ENCODE peak calls at places on chromosomes 2 and 18, in eight cellular contexts. C is cardiac muscle cell, G is heart left ventricle, I is fibroblast of lung, E is breast epithelium, A is heart right ventricle, J is tibial artery, V is endothelial cell of umbilical vein. P is an unnamed sample.

GRCh38 chr2:182591774-182592173 is 124.3 kb upstream of the DNAJC10 start:
- DNase-seq in C (no peak), G (no peak), I (no peak), E (no peak), A (no peak), J (no peak), V (no peak), P (no peak)

GRCh38 chr2:130387804-130388203 is 31.9 kb downstream of the PTPN18 start:
- DNase-seq in C (no peak), G (no peak), I (no peak), E (no peak), A (peak), J (no peak), V (no peak), P (no peak)

GRCh38 chr2:11675423-11676112 is 5.6 kb upstream of the NTSR2 start:
- DNase-seq in C (no peak), G (no peak), I (no peak), E (no peak), A (no peak), J (no peak), V (no peak), P (peak)

GRCh38 chr2:20247084-20247483 is 22.2 kb upstream of the SDC1 start:
- DNase-seq in C (no peak), G (no peak), I (no peak), E (no peak), A (no peak), J (no peak), V (no peak), P (no peak)

GRCh38 chr2:230914886-230915285 is 10.2 kb downstream of the GPR55 start:
- DNase-seq in C (no peak), G (peak), I (no peak), E (no peak), A (no peak), J (no peak), V (no peak), P (no peak)

GRCh38 chr2:43576983-43577892 is 18.6 kb downstream of the THADA start:
- DNase-seq in C (peak), G (no peak), I (peak), E (no peak), A (no peak), J (no peak), V (peak), P (no peak)

GRCh38 chr2:237701033-237701858 is 73.9 kb downstream of the LRRFIP1 start:
- DNase-seq in C (no peak), G (no peak), I (no peak), E (no peak), A (no peak), J (no peak), V (no peak), P (peak)

GRCh38 chr2:170816499-170817246 is at the start of gene GAD1:
- DNase-seq in C (peak), G (peak), I (peak), E (no peak), A (peak), J (peak), V (peak), P (no peak)

GRCh38 chr2:240219208-240219890 is 78.9 kb upstream of the OTOS start:
- DNase-seq in C (no peak), G (no peak), I (no peak), E (no peak), A (no peak), J (peak), V (no peak), P (peak)

GRCh38 chr2:189178726-189179606 is 595 bp downstream of the COL5A2 start:
- DNase-seq in C (peak), G (no peak), I (peak), E (no peak), A (no peak), J (peak), V (peak), P (no peak)

GRCh38 chr2:203739351-203739750 is 32.9 kb downstream of the CD28 start:
- DNase-seq in C (no peak), G (no peak), I (no peak), E (no peak), A (no peak), J (no peak), V (no peak), P (no peak)

GRCh38 chr2:26668041-26668440 is 24.5 kb upstream of the KCNK3 start:
- DNase-seq in C (no peak), G (no peak), I (no peak), E (no peak), A (no peak), J (no peak), V (no peak), P (peak)

GRCh38 chr2:1310202-1310601 is 103.1 kb upstream of the TPO start:
- DNase-seq in C (no peak), G (no peak), I (no peak), E (no peak), A (no peak), J (no peak), V (no peak), P (no peak)

GRCh38 chr18:62773691-62774090 is 58.4 kb downstream of the PHLPP1 start:
- DNase-seq in C (no peak), G (no peak), I (no peak), E (no peak), A (no peak), J (no peak), V (no peak), P (no peak)
- H3K4me3 ChIP-seq in C (no peak), G (no peak), I (no peak), E (no peak), A (no peak), J (no peak), V (no peak), P (no peak)

DNA sequence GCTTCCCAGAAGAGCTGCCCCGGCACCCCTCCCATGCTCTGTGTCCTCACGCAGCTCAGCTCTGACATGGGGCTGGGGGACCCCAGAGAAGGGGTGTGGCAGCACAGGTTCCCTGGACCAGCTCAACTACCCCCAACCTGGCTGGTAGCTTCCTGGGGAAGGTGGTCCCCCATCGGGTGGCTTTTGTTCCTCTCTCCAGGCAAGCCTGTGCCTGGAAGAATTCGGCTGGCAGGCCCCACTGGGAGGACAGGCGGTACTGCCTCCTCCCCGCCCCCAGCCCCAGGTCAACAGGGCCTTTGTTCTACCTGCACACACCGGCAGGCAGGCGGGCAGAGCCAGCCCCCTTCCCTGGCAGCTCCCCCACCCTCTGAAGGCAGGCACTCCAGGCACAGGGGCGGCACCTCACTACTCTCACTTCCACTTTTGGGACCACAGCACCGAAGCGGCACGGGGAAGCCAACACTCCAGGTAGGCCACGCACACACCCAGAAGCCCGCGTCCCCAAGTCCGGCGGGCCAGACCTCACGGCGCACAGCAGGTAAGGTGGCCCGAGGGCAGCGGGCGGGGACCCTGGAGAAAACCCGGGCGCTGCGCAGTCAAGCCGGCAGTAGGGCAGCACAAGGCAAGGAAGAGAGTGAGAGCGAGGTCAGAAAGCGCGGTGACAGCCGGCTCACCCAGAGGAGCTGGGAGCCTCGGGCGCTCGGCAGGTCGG is 1.3 kb downstream of the HS6ST1 start:
- DNase-seq in C (no peak), G (peak), I (no peak), E (peak), A (no peak), J (no peak), V (no peak), P (peak)
- H3K27ac ChIP-seq in C (no peak), G (peak), I (peak), E (peak), A (peak), J (peak), V (no peak), P (peak)

GRCh38 chr2:33034784-33035183 is 88.0 kb downstream of the LTBP1 start:
- DNase-seq in C (peak), G (no peak), I (peak), E (no peak), A (no peak), J (no peak), V (peak), P (no peak)
- TF ChIP-seq CTCF in C (peak), G (peak), I (peak), E (peak), A (peak), J (peak), V (peak), P (peak)

GRCh38 chr2:206727287-206727686 is 9.1 kb upstream of the DYTN start:
- DNase-seq in C (no peak), G (no peak), I (no peak), E (no peak), A (no peak), J (no peak), V (no peak), P (no peak)

GRCh38 chr2:206733341-206733740 is 15.1 kb upstream of the DYTN start:
- DNase-seq in C (no peak), G (no peak), I (no peak), E (no peak), A (no peak), J (no peak), V (no peak), P (no peak)

GRCh38 chr2:206723288-206723687 is 5.1 kb upstream of the DYTN start:
- DNase-seq in C (no peak), G (no peak), I (no peak), E (no peak), A (no peak), J (no peak), V (no peak), P (no peak)

DNA sequence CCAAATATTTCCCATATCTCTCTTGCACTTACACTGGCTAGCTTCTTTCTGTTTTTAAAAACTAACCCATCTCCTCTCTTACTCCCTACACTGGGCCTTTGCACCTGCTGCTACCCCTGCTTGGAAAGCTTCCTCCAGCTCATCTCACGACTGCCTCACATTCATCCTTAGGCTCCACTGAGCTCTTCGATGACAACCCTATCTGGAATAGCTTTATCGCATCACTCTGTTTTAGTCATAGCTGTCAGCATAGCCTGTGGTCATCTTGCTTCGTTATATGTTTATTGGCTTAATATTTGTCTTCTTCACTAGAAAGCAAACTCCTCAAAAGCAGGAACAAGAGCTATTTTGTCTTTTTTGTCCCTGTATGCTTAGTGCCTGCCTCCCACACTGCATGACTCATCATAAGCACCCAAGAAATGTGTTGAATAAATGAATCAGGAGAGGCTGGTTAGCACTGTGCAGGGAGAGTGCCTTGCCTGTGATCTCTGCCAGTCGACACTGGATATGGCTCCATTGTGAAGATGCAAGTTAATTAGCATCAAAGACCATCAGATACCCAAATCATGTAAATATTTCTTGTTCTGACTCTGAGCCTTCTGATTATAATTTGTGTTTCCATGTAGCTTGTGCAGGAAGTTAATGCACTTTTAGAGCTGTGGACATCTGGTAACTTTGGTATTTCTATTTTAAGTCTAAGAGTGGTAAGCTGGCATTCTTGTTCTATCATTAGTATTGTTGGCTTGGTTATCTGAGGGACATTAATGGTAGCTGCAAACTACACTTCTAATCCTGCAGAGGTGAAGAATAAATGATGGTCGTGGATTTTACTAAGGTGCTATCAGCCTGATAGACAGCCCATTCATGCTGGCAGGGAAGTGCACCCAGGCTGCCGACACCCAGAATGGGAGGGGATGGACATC is 10.3 kb upstream of the DYTN start:
- DNase-seq in C (peak), G (no peak), I (no peak), E (no peak), A (no peak), J (no peak), V (no peak), P (no peak)
- H3K4me3 ChIP-seq in C (no peak), G (no peak), I (no peak), E (no peak), A (no peak), J (no peak), V (no peak), P (no peak)

DNA sequence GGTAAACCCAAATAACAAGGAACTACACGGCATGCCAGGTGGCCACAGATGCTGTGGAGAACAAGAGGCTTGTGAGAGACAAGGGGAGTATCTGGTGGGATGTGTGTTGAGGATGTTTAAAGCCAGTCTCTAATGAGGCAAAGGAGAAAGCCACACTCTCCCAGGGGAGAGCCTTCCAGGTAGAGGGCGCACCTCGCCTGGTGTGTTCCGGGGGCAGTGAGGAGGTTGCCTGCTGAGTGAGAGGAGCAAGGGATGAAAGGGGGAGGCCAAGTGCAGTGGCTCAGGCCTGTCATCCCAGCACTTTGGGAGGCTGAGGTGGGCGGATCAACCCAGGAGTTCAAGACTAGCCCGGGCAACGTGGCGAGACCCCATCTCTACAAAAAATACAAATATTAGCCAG is 16.2 kb downstream of the SAG start:
- DNase-seq in C (no peak), G (no peak), I (no peak), E (no peak), A (no peak), J (no peak), V (no peak), P (no peak)
- H3K27ac ChIP-seq in C (no peak), G (no peak), I (no peak), E (no peak), A (no peak), J (no peak), V (no peak), P (no peak)

P was measured in coronary artery.